ENCODE peak calls at places on chromosome 2, in four cellular contexts. One of them, this sample, is unnamed. For H3K4me1 and H3K27me3, the result is how much of the 10 kb centered on the place peaks cover.

GRCh38 chr2:88692187-88692586 is 714 bp downstream of the RPIA start:
- DNase-seq in colonic mucosa: peak
- DNase-seq in pancreas: peak
- DNase-seq in Caco-2: peak
- DNase-seq in this sample: no peak

GRCh38 chr2:105426626-105427292 is 27.9 kb upstream of the FHL2 start:
- DNase-seq in colonic mucosa: no peak
- DNase-seq in pancreas: no peak
- DNase-seq in Caco-2: no peak
- DNase-seq in this sample: no peak

GRCh38 chr2:187481543-187481942 is 33.5 kb upstream of the CALCRL start:
- DNase-seq in colonic mucosa: no peak
- DNase-seq in pancreas: no peak
- DNase-seq in Caco-2: no peak
- DNase-seq in this sample: no peak

GRCh38 chr2:223722226-223722625 is 115.2 kb downstream of the AP1S3 start:
- DNase-seq in colonic mucosa: no peak
- DNase-seq in pancreas: no peak
- DNase-seq in Caco-2: no peak
- DNase-seq in this sample: no peak

GRCh38 chr2:216522892-216523502 is 24.4 kb downstream of the RPL37A start:
- DNase-seq in colonic mucosa: no peak
- DNase-seq in pancreas: no peak
- DNase-seq in Caco-2: no peak
- DNase-seq in this sample: no peak

GRCh38 chr2:43102366-43103092 is 123.9 kb downstream of the ZFP36L2 start:
- DNase-seq in colonic mucosa: no peak
- DNase-seq in pancreas: no peak
- DNase-seq in Caco-2: no peak
- DNase-seq in this sample: no peak

GRCh38 chr2:42488297-42488696 is 5.5 kb downstream of the KCNG3 start:
- DNase-seq in colonic mucosa: no peak
- DNase-seq in pancreas: no peak
- DNase-seq in Caco-2: no peak
- DNase-seq in this sample: no peak

GRCh38 chr2:215347878-215348277 is 36.0 kb downstream of the ATIC start:
- DNase-seq in colonic mucosa: no peak
- DNase-seq in pancreas: no peak
- DNase-seq in Caco-2: no peak
- DNase-seq in this sample: no peak

GRCh38 chr2:30503007-30503691 is 56.1 kb downstream of the LCLAT1 start:
- DNase-seq in colonic mucosa: no peak
- DNase-seq in pancreas: no peak
- DNase-seq in Caco-2: no peak
- DNase-seq in this sample: no peak

GRCh38 chr2:42859006-42859552 is 66.7 kb upstream of the HAAO start:
- DNase-seq in colonic mucosa: peak
- DNase-seq in pancreas: peak
- DNase-seq in Caco-2: peak
- DNase-seq in this sample: peak

GRCh38 chr2:216691210-216691741 is 4.1 kb downstream of the IGFBP5 start:
- DNase-seq in colonic mucosa: no peak
- DNase-seq in pancreas: peak
- DNase-seq in Caco-2: no peak
- DNase-seq in this sample: no peak

GRCh38 chr2:232749331-232749730 is 27.0 kb downstream of the KCNJ13 start:
- DNase-seq in colonic mucosa: no peak
- DNase-seq in pancreas: no peak
- DNase-seq in Caco-2: no peak
- DNase-seq in this sample: no peak

GRCh38 chr2:26018184-26018716 is 15.6 kb upstream of the RAB10 start:
- DNase-seq in colonic mucosa: peak
- DNase-seq in pancreas: peak
- DNase-seq in Caco-2: peak
- DNase-seq in this sample: peak

GRCh38 chr2:177291701-177292100 is 27.2 kb upstream of the NFE2L2 start:
- DNase-seq in colonic mucosa: no peak
- DNase-seq in pancreas: no peak
- DNase-seq in Caco-2: no peak
- DNase-seq in this sample: no peak

GRCh38 chr2:64410673-64411072 is 43.3 kb upstream of the LGALSL start:
- DNase-seq in colonic mucosa: no peak
- DNase-seq in pancreas: no peak
- DNase-seq in Caco-2: no peak
- DNase-seq in this sample: no peak

GRCh38 chr2:212157011-212157410 is 381.6 kb downstream of the ERBB4 start:
- DNase-seq in colonic mucosa: no peak
- DNase-seq in pancreas: no peak
- DNase-seq in Caco-2: no peak
- DNase-seq in this sample: no peak

GRCh38 chr2:68809324-68810240 is 61.6 kb downstream of the BMP10 start:
- DNase-seq in colonic mucosa: no peak
- DNase-seq in pancreas: no peak
- DNase-seq in Caco-2: no peak
- DNase-seq in this sample: no peak

GRCh38 chr2:110740747-110741349 is 8.5 kb downstream of the ACOXL start:
- DNase-seq in colonic mucosa: no peak
- DNase-seq in pancreas: no peak
- DNase-seq in Caco-2: no peak
- DNase-seq in this sample: no peak

GRCh38 chr2:30266051-30266621 is 34.8 kb downstream of the LBH start:
- DNase-seq in colonic mucosa: no peak
- DNase-seq in pancreas: no peak
- DNase-seq in Caco-2: no peak
- DNase-seq in this sample: peak

GRCh38 chr2:121907905-121908304 is 152.5 kb downstream of the TSN start:
- DNase-seq in colonic mucosa: no peak
- DNase-seq in pancreas: no peak
- DNase-seq in Caco-2: no peak
- DNase-seq in this sample: no peak

GRCh38 chr2:231677632-231678104 is 30.7 kb upstream of the PTMA start:
- DNase-seq in colonic mucosa: peak
- DNase-seq in pancreas: peak
- DNase-seq in Caco-2: peak
- DNase-seq in this sample: peak

GRCh38 chr2:84732897-84733778 is 147.7 kb downstream of the TRABD2A start:
- DNase-seq in colonic mucosa: no peak
- DNase-seq in pancreas: no peak
- DNase-seq in Caco-2: no peak
- DNase-seq in this sample: no peak

GRCh38 chr2:232405943-232406510 is 617 bp upstream of the ALPG start:
- DNase-seq in colonic mucosa: no peak
- DNase-seq in pancreas: no peak
- DNase-seq in Caco-2: no peak
- DNase-seq in this sample: no peak

GRCh38 chr2:70133521-70134348 is 46.5 kb downstream of the PCBP1 start:
- DNase-seq in colonic mucosa: no peak
- DNase-seq in pancreas: no peak
- DNase-seq in Caco-2: no peak
- DNase-seq in this sample: no peak

GRCh38 chr2:175620035-175620434 is 382.0 kb downstream of the LNPK start:
- DNase-seq in colonic mucosa: no peak
- DNase-seq in pancreas: no peak
- DNase-seq in Caco-2: no peak
- DNase-seq in this sample: no peak

GRCh38 chr2:28610583-28611201 is 114.8 kb downstream of the PLB1 start:
- DNase-seq in colonic mucosa: peak
- DNase-seq in pancreas: peak
- DNase-seq in Caco-2: no peak
- DNase-seq in this sample: peak

GRCh38 chr2:173991857-173992588 is 26.9 kb upstream of the SP3 start:
- DNase-seq in colonic mucosa: peak
- DNase-seq in pancreas: no peak
- DNase-seq in Caco-2: no peak
- DNase-seq in this sample: peak

GRCh38 chr2:216905649-216906048 is 45.8 kb upstream of the TNP1 start:
- DNase-seq in colonic mucosa: no peak
- DNase-seq in pancreas: no peak
- DNase-seq in Caco-2: no peak
- DNase-seq in this sample: no peak

GRCh38 chr2:154195644-154196221 is 324.0 kb downstream of the GALNT13 start:
- DNase-seq in colonic mucosa: no peak
- DNase-seq in pancreas: no peak
- DNase-seq in Caco-2: no peak
- DNase-seq in this sample: no peak

GRCh38 chr2:14197293-14197692 is 435.2 kb upstream of the LRATD1 start:
- DNase-seq in colonic mucosa: no peak
- DNase-seq in pancreas: no peak
- DNase-seq in Caco-2: no peak
- DNase-seq in this sample: no peak

GRCh38 chr2:113834057-113834720 is 55.7 kb upstream of the ACTR3 start:
- DNase-seq in colonic mucosa: no peak
- DNase-seq in pancreas: peak
- DNase-seq in Caco-2: peak
- DNase-seq in this sample: no peak

GRCh38 chr2:2041256-2041824 is 289.7 kb downstream of the MYT1L start:
- DNase-seq in colonic mucosa: no peak
- DNase-seq in pancreas: no peak
- DNase-seq in Caco-2: no peak
- DNase-seq in this sample: no peak

GRCh38 chr2:2043394-2043793 is 287.7 kb downstream of the MYT1L start:
- DNase-seq in colonic mucosa: no peak
- DNase-seq in pancreas: no peak
- DNase-seq in Caco-2: no peak
- DNase-seq in this sample: no peak

GRCh38 chr2:2039826-2040225 is 291.2 kb downstream of the MYT1L start:
- DNase-seq in colonic mucosa: no peak
- DNase-seq in pancreas: no peak
- DNase-seq in Caco-2: no peak
- DNase-seq in this sample: no peak

GRCh38 chr2:2036686-2037085 is 292.4 kb upstream of the PXDN start:
- DNase-seq in colonic mucosa: no peak
- DNase-seq in pancreas: no peak
- DNase-seq in Caco-2: no peak
- DNase-seq in this sample: no peak

GRCh38 chr2:2038746-2039530 is 292.1 kb downstream of the MYT1L start:
- DNase-seq in colonic mucosa: no peak
- DNase-seq in pancreas: no peak
- DNase-seq in Caco-2: no peak
- DNase-seq in this sample: no peak
- H3K4me1 ChIP-seq in colonic mucosa: under half
- H3K4me1 ChIP-seq in pancreas: under half
- H3K4me1 ChIP-seq in Caco-2: under half
- H3K4me1 ChIP-seq in this sample: under half

GRCh38 chr2:7609556-7610323 is 692.5 kb downstream of the RNF144A start:
- DNase-seq in colonic mucosa: no peak
- DNase-seq in pancreas: no peak
- DNase-seq in Caco-2: no peak
- DNase-seq in this sample: no peak

GRCh38 chr2:7613831-7614230 is 696.6 kb downstream of the RNF144A start:
- DNase-seq in colonic mucosa: no peak
- DNase-seq in pancreas: no peak
- DNase-seq in Caco-2: no peak
- DNase-seq in this sample: no peak

GRCh38 chr2:7607774-7608173 is 690.6 kb downstream of the RNF144A start:
- DNase-seq in colonic mucosa: no peak
- DNase-seq in pancreas: no peak
- DNase-seq in Caco-2: no peak
- DNase-seq in this sample: no peak

GRCh38 chr2:7611750-7612149 is 694.5 kb downstream of the RNF144A start:
- DNase-seq in colonic mucosa: no peak
- DNase-seq in pancreas: no peak
- DNase-seq in Caco-2: no peak
- DNase-seq in this sample: no peak

GRCh38 chr2:7612969-7613368 is 695.8 kb downstream of the RNF144A start:
- DNase-seq in colonic mucosa: no peak
- DNase-seq in pancreas: no peak
- DNase-seq in Caco-2: no peak
- DNase-seq in this sample: peak
- H3K27me3 ChIP-seq in colonic mucosa: under half
- H3K27me3 ChIP-seq in pancreas: under half
- H3K27me3 ChIP-seq in Caco-2: under half
- H3K27me3 ChIP-seq in this sample: under half

DNA sequence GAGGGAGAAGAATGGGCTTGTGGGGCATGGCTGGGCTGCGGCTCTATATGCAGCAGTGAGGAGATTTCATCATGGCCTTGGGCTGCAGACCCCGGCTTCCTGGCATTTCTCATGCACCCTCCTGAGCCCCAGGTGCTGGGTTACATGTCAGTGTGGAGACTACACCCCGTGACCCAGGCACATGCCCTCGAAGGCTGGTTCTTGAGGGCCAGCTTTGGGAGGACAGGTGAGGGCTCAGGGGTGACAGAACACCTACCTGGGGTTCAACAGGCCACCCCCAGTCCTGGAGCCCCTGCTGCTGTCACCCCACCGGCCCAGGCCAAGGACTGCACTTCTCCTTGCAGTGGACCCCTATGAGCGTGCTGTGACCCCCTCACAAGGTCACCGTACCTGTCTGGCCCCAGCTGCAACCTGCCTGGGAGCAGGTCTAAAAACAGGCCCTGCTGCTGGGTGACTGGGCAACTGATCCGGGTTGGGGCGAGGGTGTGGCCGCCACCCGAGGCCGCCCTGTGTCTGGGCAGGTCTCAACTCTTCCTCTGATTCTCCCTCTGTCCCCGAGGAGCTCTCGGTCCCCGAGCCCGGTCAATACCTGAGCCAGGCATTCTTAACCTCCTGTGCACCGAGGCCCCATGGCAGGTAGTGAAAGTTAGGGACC is 94.8 kb upstream of the OTOS start:
- DNase-seq in colonic mucosa: peak
- DNase-seq in pancreas: no peak
- DNase-seq in Caco-2: no peak
- DNase-seq in this sample: no peak
- H3K4me1 ChIP-seq in colonic mucosa: under half
- H3K4me1 ChIP-seq in pancreas: under half
- H3K4me1 ChIP-seq in Caco-2: under half
- H3K4me1 ChIP-seq in this sample: under half

GRCh38 chr2:23363268-23363667 is 21.7 kb upstream of the KLHL29 start:
- DNase-seq in colonic mucosa: no peak
- DNase-seq in pancreas: no peak
- DNase-seq in Caco-2: no peak
- DNase-seq in this sample: no peak

GRCh38 chr2:23363831-23364230 is 21.1 kb upstream of the KLHL29 start:
- DNase-seq in colonic mucosa: no peak
- DNase-seq in pancreas: no peak
- DNase-seq in Caco-2: no peak
- DNase-seq in this sample: no peak

GRCh38 chr2:23366720-23367119 is 18.3 kb upstream of the KLHL29 start:
- DNase-seq in colonic mucosa: no peak
- DNase-seq in pancreas: no peak
- DNase-seq in Caco-2: no peak
- DNase-seq in this sample: no peak

GRCh38 chr2:23373666-23374065 is 11.3 kb upstream of the KLHL29 start:
- DNase-seq in colonic mucosa: no peak
- DNase-seq in pancreas: no peak
- DNase-seq in Caco-2: no peak
- DNase-seq in this sample: no peak

DNA sequence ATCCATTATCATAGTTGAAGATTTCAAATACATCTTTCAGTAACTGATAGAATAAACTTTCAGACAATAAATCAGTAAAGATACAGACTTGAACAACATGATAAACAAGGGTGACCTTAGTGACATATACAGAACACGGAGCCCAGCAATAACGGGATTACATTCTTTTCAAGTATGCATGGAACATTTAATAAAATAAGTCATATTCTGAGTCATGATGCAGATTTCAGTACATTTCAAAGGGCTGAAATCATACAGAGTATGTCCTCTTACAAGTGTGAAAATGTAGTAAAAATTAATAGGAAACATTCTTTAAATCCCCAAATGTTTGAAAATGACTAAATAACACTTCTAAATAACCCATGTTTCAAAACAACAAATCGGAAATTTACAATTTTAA is 17.2 kb upstream of the KLHL29 start:
- DNase-seq in colonic mucosa: no peak
- DNase-seq in pancreas: no peak
- DNase-seq in Caco-2: no peak
- DNase-seq in this sample: no peak
- H3K27me3 ChIP-seq in colonic mucosa: under half
- H3K27me3 ChIP-seq in pancreas: under half
- H3K27me3 ChIP-seq in Caco-2: under half
- H3K27me3 ChIP-seq in this sample: under half

This sample was measured in SJSA1.